ENCODE peak calls at places on chromosomes 11 and 22, in nine cellular contexts. One of them, this sample, is unnamed.
A peak's percentile ranks its signal among the peaks of the same experiment; 100 is the strongest.

GRCh38 chr11:33773399-33774355 is 643 bp downstream of the FBXO3 start:
- DNase-seq in transverse colon: no peak
- DNase-seq in H1: no peak
- DNase-seq in SK-N-SH: peak; percentile 39
- DNase-seq in K562: peak; percentile 83
- DNase-seq in sigmoid colon: peak; percentile 66
- DNase-seq in esophagus muscularis mucosa: no peak
- DNase-seq in HepG2: peak; percentile 6
- DNase-seq in upper lobe of left lung: peak; percentile 89
- DNase-seq in this sample: no peak

GRCh38 chr11:119218141-119218878 is 12.2 kb downstream of the CBL start:
- DNase-seq in esophagus muscularis mucosa: no peak
- DNase-seq in HepG2: no peak
- DNase-seq in sigmoid colon: no peak
- DNase-seq in H1: no peak
- DNase-seq in transverse colon: no peak
- DNase-seq in upper lobe of left lung: no peak
- DNase-seq in K562: no peak
- DNase-seq in SK-N-SH: no peak
- DNase-seq in this sample: no peak

GRCh38 chr11:66674964-66675602 is 2.6 kb downstream of the RBM4B start:
- DNase-seq in transverse colon: no peak
- DNase-seq in HepG2: no peak
- DNase-seq in esophagus muscularis mucosa: no peak
- DNase-seq in K562: no peak
- DNase-seq in H1: no peak
- DNase-seq in SK-N-SH: no peak
- DNase-seq in upper lobe of left lung: no peak
- DNase-seq in sigmoid colon: no peak
- DNase-seq in this sample: no peak

GRCh38 chr11:77617892-77618291 is 19.7 kb downstream of the CLNS1A start:
- DNase-seq in K562: no peak
- DNase-seq in H1: no peak
- DNase-seq in upper lobe of left lung: no peak
- DNase-seq in SK-N-SH: no peak
- DNase-seq in HepG2: no peak
- DNase-seq in transverse colon: no peak
- DNase-seq in sigmoid colon: no peak
- DNase-seq in esophagus muscularis mucosa: no peak
- DNase-seq in this sample: no peak

GRCh38 chr11:61587541-61587941 is 6.7 kb upstream of the SYT7 start:
- DNase-seq in HepG2: no peak
- DNase-seq in esophagus muscularis mucosa: no peak
- DNase-seq in H1: no peak
- DNase-seq in transverse colon: peak; percentile 54
- DNase-seq in SK-N-SH: no peak
- DNase-seq in upper lobe of left lung: peak; percentile 91
- DNase-seq in K562: peak; percentile 41
- DNase-seq in sigmoid colon: peak; percentile 79
- DNase-seq in this sample: peak; percentile 51

GRCh38 chr11:119741369-119742262 is 12.6 kb upstream of the NECTIN1 start:
- DNase-seq in H1: no peak
- DNase-seq in upper lobe of left lung: peak; percentile 95
- DNase-seq in sigmoid colon: no peak
- DNase-seq in esophagus muscularis mucosa: no peak
- DNase-seq in HepG2: peak; percentile 21
- DNase-seq in transverse colon: peak; percentile 75
- DNase-seq in SK-N-SH: no peak
- DNase-seq in K562: peak; percentile 83
- DNase-seq in this sample: peak; percentile 69

GRCh38 chr11:57742087-57742452 is 779 bp downstream of the SELENOH start:
- DNase-seq in K562: peak; percentile 28
- DNase-seq in upper lobe of left lung: no peak
- DNase-seq in H1: no peak
- DNase-seq in SK-N-SH: no peak
- DNase-seq in sigmoid colon: no peak
- DNase-seq in transverse colon: no peak
- DNase-seq in HepG2: no peak
- DNase-seq in esophagus muscularis mucosa: no peak
- DNase-seq in this sample: no peak

GRCh38 chr11:63683133-63683991 is 2.1 kb downstream of the RTN3 start:
- DNase-seq in K562: no peak
- DNase-seq in HepG2: no peak
- DNase-seq in esophagus muscularis mucosa: no peak
- DNase-seq in SK-N-SH: no peak
- DNase-seq in sigmoid colon: no peak
- DNase-seq in transverse colon: no peak
- DNase-seq in H1: no peak
- DNase-seq in upper lobe of left lung: no peak
- DNase-seq in this sample: no peak

GRCh38 chr11:128804481-128804880 is 62.6 kb downstream of the KCNJ1 start:
- DNase-seq in K562: no peak
- DNase-seq in transverse colon: no peak
- DNase-seq in HepG2: no peak
- DNase-seq in SK-N-SH: no peak
- DNase-seq in H1: no peak
- DNase-seq in sigmoid colon: no peak
- DNase-seq in esophagus muscularis mucosa: no peak
- DNase-seq in upper lobe of left lung: no peak
- DNase-seq in this sample: no peak

GRCh38 chr22:44925465-44926123 is 84.2 kb downstream of the PHF21B start:
- DNase-seq in H1: no peak
- DNase-seq in HepG2: no peak
- DNase-seq in esophagus muscularis mucosa: no peak
- DNase-seq in upper lobe of left lung: no peak
- DNase-seq in sigmoid colon: peak; percentile 48
- DNase-seq in K562: no peak
- DNase-seq in transverse colon: no peak
- DNase-seq in SK-N-SH: no peak
- DNase-seq in this sample: no peak

DNA sequence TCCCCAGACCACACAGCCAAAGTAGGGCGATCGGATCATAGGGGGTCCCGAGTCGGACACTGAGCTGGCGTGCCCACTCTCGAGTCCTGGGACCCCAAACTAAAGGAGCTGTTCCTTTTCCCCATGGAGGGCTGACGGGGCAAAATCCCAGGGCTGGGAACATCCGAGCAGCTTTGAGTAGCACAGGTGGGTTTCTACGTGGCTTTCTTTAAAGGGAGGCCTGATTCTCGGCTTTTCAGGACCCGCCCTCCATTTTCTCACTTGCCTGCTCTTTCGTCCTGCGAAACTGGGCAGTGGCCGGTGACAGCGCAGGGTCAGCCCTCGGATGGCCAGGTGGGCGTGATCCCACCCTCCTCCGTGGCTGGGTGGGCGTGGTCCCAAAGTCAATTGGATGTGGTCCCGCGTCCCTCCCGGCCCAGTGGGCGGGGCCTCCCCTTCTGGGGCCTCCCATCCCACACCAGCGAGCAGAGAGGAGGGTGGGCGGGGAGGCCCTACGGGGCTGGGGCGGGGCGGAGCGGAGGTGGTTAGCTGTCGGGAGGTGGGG is 17.5 kb upstream of the TXNRD2 start:
- DNase-seq in esophagus muscularis mucosa: no peak
- DNase-seq in K562: peak; percentile 100
- DNase-seq in H1: peak; percentile 81
- DNase-seq in SK-N-SH: peak; percentile 32
- DNase-seq in sigmoid colon: peak; percentile 88
- DNase-seq in upper lobe of left lung: peak; percentile 91
- DNase-seq in HepG2: peak; percentile 92
- DNase-seq in transverse colon: peak; percentile 78
- DNase-seq in this sample: peak; percentile 81
- TF ChIP-seq POLR2AphosphoS5 in esophagus muscularis mucosa: peak; percentile 39
- TF ChIP-seq POLR2AphosphoS5 in K562: no peak
- TF ChIP-seq POLR2AphosphoS5 in H1: no peak
- TF ChIP-seq POLR2AphosphoS5 in SK-N-SH: no peak
- TF ChIP-seq POLR2AphosphoS5 in sigmoid colon: no peak
- TF ChIP-seq POLR2AphosphoS5 in upper lobe of left lung: no peak
- TF ChIP-seq POLR2AphosphoS5 in HepG2: peak; percentile 86
- TF ChIP-seq POLR2AphosphoS5 in transverse colon: no peak
- TF ChIP-seq POLR2AphosphoS5 in this sample: peak; percentile 45

DNA sequence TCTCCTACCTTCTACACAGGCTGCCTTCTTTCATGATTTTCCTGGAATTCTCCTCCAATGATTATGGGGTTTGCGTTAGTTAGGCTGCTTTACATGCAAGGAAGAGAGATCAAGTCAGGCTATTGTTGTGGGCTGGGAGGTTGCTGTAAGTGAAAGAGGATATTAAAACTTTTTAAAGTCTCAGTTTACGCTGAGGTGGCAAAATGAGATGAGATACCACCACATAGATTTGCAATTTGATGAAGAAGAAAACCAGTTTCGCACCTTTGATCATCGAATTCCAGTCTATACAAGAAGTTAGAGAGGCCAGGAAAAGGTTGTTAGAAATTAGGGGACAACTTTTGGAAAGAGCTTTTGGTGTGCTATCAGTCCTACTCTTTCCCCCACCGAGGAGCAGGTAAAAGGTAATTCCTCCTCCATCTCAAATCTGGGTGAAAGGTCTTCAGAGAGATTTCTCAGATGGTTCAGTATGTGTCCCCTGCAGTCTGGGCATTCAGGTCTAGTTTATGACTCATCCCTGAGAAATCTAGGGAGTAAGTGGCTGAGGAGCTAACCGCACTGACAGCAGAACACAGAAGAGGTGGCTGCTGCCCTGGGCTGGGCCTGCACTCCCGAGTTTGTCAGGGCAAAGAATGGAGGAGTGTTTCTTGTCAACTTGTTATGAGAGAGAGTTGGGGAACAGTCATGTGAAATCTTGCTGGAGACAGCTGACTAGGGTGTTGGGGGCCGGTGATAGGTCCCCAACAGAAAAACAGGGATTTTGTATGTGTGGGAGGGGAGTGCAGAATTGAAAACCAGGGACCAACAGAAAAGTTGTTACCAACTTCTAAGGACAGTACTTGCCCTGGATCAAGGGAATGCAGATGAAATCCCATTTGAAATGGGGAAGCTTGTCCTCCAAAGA is 34.7 kb downstream of the CCDC83 start:
- DNase-seq in H1: peak; percentile 17
- DNase-seq in sigmoid colon: no peak
- DNase-seq in SK-N-SH: no peak
- DNase-seq in upper lobe of left lung: no peak
- DNase-seq in HepG2: peak; percentile 13
- DNase-seq in esophagus muscularis mucosa: no peak
- DNase-seq in transverse colon: no peak
- DNase-seq in K562: no peak
- DNase-seq in this sample: no peak
- TF ChIP-seq EP300 in H1: no peak
- TF ChIP-seq EP300 in sigmoid colon: no peak
- TF ChIP-seq EP300 in SK-N-SH: no peak
- TF ChIP-seq EP300 in upper lobe of left lung: no peak
- TF ChIP-seq EP300 in HepG2: no peak
- TF ChIP-seq EP300 in esophagus muscularis mucosa: no peak
- TF ChIP-seq EP300 in transverse colon: no peak
- TF ChIP-seq EP300 in K562: no peak
- TF ChIP-seq EP300 in this sample: no peak

DNA sequence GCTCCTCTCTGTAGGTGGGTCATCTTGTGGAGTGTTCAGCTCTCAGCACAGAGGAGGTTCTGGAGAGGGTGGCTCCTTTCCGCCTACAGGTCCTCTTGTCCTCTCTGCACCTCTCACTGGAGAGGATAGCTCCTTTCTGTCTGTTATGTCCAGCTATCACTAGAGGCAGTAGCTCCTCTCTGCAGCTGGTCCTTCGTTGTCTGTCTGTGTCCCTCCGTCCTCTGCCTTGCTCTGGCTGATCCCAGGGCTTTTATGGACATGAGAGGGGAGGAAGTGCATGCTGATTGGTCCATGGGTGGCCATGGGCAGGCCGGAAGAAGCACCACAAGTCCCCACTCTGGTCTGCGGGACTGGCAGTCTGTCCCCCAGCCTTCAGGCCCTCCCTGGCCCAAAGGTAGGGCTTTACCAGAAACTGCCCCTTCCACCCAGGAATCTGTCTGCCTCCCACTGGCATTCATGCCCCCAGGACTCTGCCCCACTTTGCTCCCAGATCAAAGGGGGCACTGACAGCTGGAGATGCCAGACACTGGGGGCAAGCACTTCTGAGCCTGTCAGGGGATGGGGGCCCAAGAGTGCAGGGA is 38.6 kb upstream of the CALCB start:
- DNase-seq in esophagus muscularis mucosa: no peak
- DNase-seq in H1: no peak
- DNase-seq in transverse colon: no peak
- DNase-seq in K562: no peak
- DNase-seq in sigmoid colon: no peak
- DNase-seq in SK-N-SH: no peak
- DNase-seq in HepG2: no peak
- DNase-seq in upper lobe of left lung: no peak
- DNase-seq in this sample: no peak
- TF ChIP-seq POLR2AphosphoS5 in esophagus muscularis mucosa: no peak
- TF ChIP-seq POLR2AphosphoS5 in H1: no peak
- TF ChIP-seq POLR2AphosphoS5 in transverse colon: no peak
- TF ChIP-seq POLR2AphosphoS5 in K562: no peak
- TF ChIP-seq POLR2AphosphoS5 in sigmoid colon: no peak
- TF ChIP-seq POLR2AphosphoS5 in SK-N-SH: no peak
- TF ChIP-seq POLR2AphosphoS5 in HepG2: no peak
- TF ChIP-seq POLR2AphosphoS5 in upper lobe of left lung: no peak
- TF ChIP-seq POLR2AphosphoS5 in this sample: no peak

GRCh38 chr22:48705159-48705916 is 1122.3 kb downstream of the BRD1 start:
- DNase-seq in sigmoid colon: peak; percentile 51
- DNase-seq in transverse colon: no peak
- DNase-seq in esophagus muscularis mucosa: no peak
- DNase-seq in upper lobe of left lung: peak; percentile 30
- DNase-seq in K562: no peak
- DNase-seq in SK-N-SH: no peak
- DNase-seq in HepG2: peak; percentile 34
- DNase-seq in H1: no peak
- DNase-seq in this sample: no peak

GRCh38 chr22:48703265-48703941 is 1124.3 kb downstream of the BRD1 start:
- DNase-seq in transverse colon: no peak
- DNase-seq in H1: no peak
- DNase-seq in sigmoid colon: no peak
- DNase-seq in esophagus muscularis mucosa: no peak
- DNase-seq in HepG2: no peak
- DNase-seq in SK-N-SH: no peak
- DNase-seq in upper lobe of left lung: peak; percentile 62
- DNase-seq in K562: no peak
- DNase-seq in this sample: no peak

GRCh38 chr22:48702573-48703264 is 1125.0 kb downstream of the BRD1 start:
- DNase-seq in H1: no peak
- DNase-seq in sigmoid colon: peak; percentile 82
- DNase-seq in K562: no peak
- DNase-seq in HepG2: peak; percentile 98
- DNase-seq in esophagus muscularis mucosa: no peak
- DNase-seq in upper lobe of left lung: peak; percentile 68
- DNase-seq in SK-N-SH: no peak
- DNase-seq in transverse colon: no peak
- DNase-seq in this sample: peak; percentile 31

GRCh38 chr22:48705917-48706605 is 1121.6 kb downstream of the BRD1 start:
- DNase-seq in H1: no peak
- DNase-seq in upper lobe of left lung: peak; percentile 49
- DNase-seq in transverse colon: no peak
- DNase-seq in SK-N-SH: no peak
- DNase-seq in sigmoid colon: peak; percentile 28
- DNase-seq in esophagus muscularis mucosa: no peak
- DNase-seq in K562: no peak
- DNase-seq in HepG2: no peak
- DNase-seq in this sample: no peak

DNA sequence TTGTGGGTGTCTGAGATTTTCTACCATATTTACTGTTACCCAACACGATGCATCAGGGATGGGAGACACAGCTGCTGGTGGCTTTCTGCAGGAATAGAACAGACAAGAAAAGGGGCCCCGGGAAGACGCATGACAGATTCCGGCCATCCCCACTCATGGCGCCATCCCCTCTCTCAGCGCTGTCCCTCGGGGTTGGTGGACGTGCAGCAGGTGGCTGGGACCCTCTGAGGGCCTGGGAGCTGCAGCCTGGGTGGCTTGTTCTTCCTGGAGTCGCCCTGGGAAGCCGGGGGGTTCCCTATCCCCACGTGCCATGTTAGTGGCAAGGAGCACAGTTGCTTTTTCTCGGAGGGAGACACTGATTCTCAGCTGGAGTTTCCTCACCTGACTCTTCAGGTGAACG is 1123.3 kb downstream of the BRD1 start:
- DNase-seq in sigmoid colon: peak; percentile 47
- DNase-seq in SK-N-SH: no peak
- DNase-seq in K562: no peak
- DNase-seq in esophagus muscularis mucosa: no peak
- DNase-seq in transverse colon: no peak
- DNase-seq in H1: no peak
- DNase-seq in upper lobe of left lung: peak; percentile 28
- DNase-seq in HepG2: no peak
- DNase-seq in this sample: no peak
- TF ChIP-seq EP300 in sigmoid colon: no peak
- TF ChIP-seq EP300 in SK-N-SH: no peak
- TF ChIP-seq EP300 in K562: no peak
- TF ChIP-seq EP300 in esophagus muscularis mucosa: no peak
- TF ChIP-seq EP300 in transverse colon: no peak
- TF ChIP-seq EP300 in H1: no peak
- TF ChIP-seq EP300 in upper lobe of left lung: no peak
- TF ChIP-seq EP300 in HepG2: no peak
- TF ChIP-seq EP300 in this sample: no peak

This sample was measured in stomach.